ENCODE peak calls at places on chromosome 4, in eight cellular contexts. Y is heart right ventricle, E is H9, X is HL-60, T is nephron progenitor cell, M is progenitor cell of endocrine pancreas, P is tibial nerve, W is neural progenitor cell. I is an unnamed sample.

GRCh38 chr4:105560488-105560887 is 8.1 kb downstream of the ARHGEF38 start:
- DNase-seq in E (no peak), W (no peak), P (no peak), T (no peak), X (no peak), M (no peak), Y (no peak), I (no peak)

GRCh38 chr4:30610361-30610760 is 109.8 kb upstream of the PCDH7 start:
- DNase-seq in X (no peak), E (no peak), Y (no peak), P (no peak), W (no peak), M (no peak), T (no peak), I (no peak)

GRCh38 chr4:57926311-57926710 is 816.1 kb upstream of the IGFBP7 start:
- DNase-seq in T (no peak), M (no peak), P (no peak), W (no peak), X (no peak), E (no peak), Y (no peak), I (no peak)

GRCh38 chr4:55030606-55031005 is 94.8 kb downstream of the KDR start:
- DNase-seq in P (no peak), X (no peak), E (no peak), Y (no peak), M (no peak), W (peak; percentile 36), T (peak; percentile 14), I (no peak)

GRCh38 chr4:185689407-185689806 is 122.6 kb downstream of the SORBS2 start:
- DNase-seq in W (no peak), M (no peak), E (no peak), X (no peak), P (no peak), T (no peak), Y (no peak), I (no peak)

GRCh38 chr4:150743564-150744342 is 161.8 kb downstream of the MAB21L2 start:
- DNase-seq in Y (no peak), W (no peak), P (no peak), M (no peak), T (no peak), E (no peak), X (no peak), I (no peak)

GRCh38 chr4:14559641-14560040 is 442.6 kb upstream of the CPEB2 start:
- DNase-seq in E (no peak), X (no peak), T (no peak), Y (no peak), M (no peak), P (no peak), W (no peak), I (no peak)

GRCh38 chr4:4182835-4183568 is 43.7 kb downstream of the OTOP1 start:
- DNase-seq in E (peak; percentile 79), W (peak; percentile 80), X (no peak), T (peak; percentile 66), Y (no peak), M (peak; percentile 28), P (no peak), I (peak; percentile 62)

GRCh38 chr4:125837493-125838238 is 522.9 kb downstream of the FAT4 start:
- DNase-seq in Y (no peak), W (no peak), X (no peak), P (no peak), E (no peak), M (no peak), T (no peak), I (no peak)

GRCh38 chr4:156377036-156377700 is 423.5 kb upstream of the CTSO start:
- DNase-seq in Y (no peak), T (no peak), P (no peak), M (no peak), X (no peak), W (no peak), E (no peak), I (no peak)

GRCh38 chr4:53592686-53593641 is 1.7 kb upstream of the LNX1 start:
- DNase-seq in M (peak; percentile 43), Y (peak; percentile 48), P (no peak), T (peak; percentile 56), X (no peak), E (peak; percentile 87), W (peak; percentile 57), I (peak; percentile 60)

GRCh38 chr4:187393546-187394344 is 601.8 kb upstream of the ZFP42 start:
- DNase-seq in Y (no peak), P (no peak), M (no peak), W (no peak), T (no peak), E (no peak), X (no peak), I (no peak)

GRCh38 chr4:1539132-1539755 is 133.0 kb upstream of the NKX1-1 start:
- DNase-seq in X (no peak), W (no peak), P (no peak), Y (no peak), E (no peak), M (no peak), T (peak; percentile 1), I (no peak)

GRCh38 chr4:86927843-86928395 is 6.9 kb upstream of the AFF1 start:
- DNase-seq in X (peak; percentile 75), T (no peak), M (no peak), P (no peak), E (peak; percentile 3), W (no peak), Y (no peak), I (no peak)

GRCh38 chr4:7066006-7066405 is 1.9 kb downstream of the GRPEL1 start:
- DNase-seq in X (no peak), W (no peak), T (no peak), P (no peak), Y (no peak), E (no peak), M (no peak), I (no peak)

GRCh38 chr4:2393353-2394270 is 24.8 kb downstream of the ZFYVE28 start:
- DNase-seq in W (peak; percentile 79), E (peak; percentile 83), T (peak; percentile 74), X (no peak), M (no peak), Y (no peak), P (no peak), I (no peak)

GRCh38 chr4:82801910-82802521 is 3.4 kb upstream of the SCD5 start:
- DNase-seq in M (no peak), W (no peak), T (no peak), E (no peak), X (no peak), P (no peak), Y (no peak), I (no peak)

GRCh38 chr4:12053951-12054350 is 625.3 kb upstream of the HS3ST1 start:
- DNase-seq in M (no peak), W (no peak), X (no peak), T (no peak), P (no peak), E (no peak), Y (no peak), I (no peak)

GRCh38 chr4:136680271-136680670 is 852.0 kb downstream of the PCDH18 start:
- DNase-seq in Y (no peak), E (no peak), W (peak; percentile 6), M (no peak), X (no peak), P (no peak), T (no peak), I (no peak)

GRCh38 chr4:89307185-89307445 is 485 bp downstream of the GPRIN3 start:
- DNase-seq in E (no peak), W (no peak), Y (no peak), T (no peak), M (no peak), X (no peak), P (no peak), I (no peak)

GRCh38 chr4:89306486-89307184 is 965 bp downstream of the GPRIN3 start:
- DNase-seq in E (no peak), M (no peak), W (no peak), P (no peak), Y (no peak), T (no peak), X (no peak), I (no peak)

GRCh38 chr4:89308161-89308500 is 531 bp upstream of the GPRIN3 start:
- DNase-seq in E (no peak), Y (no peak), P (no peak), T (no peak), W (no peak), M (no peak), X (no peak), I (no peak)

GRCh38 chr4:89305712-89306437 is 1.7 kb downstream of the GPRIN3 start:
- DNase-seq in E (no peak), P (no peak), W (no peak), T (no peak), M (no peak), Y (no peak), X (peak; percentile 65), I (no peak)

DNA sequence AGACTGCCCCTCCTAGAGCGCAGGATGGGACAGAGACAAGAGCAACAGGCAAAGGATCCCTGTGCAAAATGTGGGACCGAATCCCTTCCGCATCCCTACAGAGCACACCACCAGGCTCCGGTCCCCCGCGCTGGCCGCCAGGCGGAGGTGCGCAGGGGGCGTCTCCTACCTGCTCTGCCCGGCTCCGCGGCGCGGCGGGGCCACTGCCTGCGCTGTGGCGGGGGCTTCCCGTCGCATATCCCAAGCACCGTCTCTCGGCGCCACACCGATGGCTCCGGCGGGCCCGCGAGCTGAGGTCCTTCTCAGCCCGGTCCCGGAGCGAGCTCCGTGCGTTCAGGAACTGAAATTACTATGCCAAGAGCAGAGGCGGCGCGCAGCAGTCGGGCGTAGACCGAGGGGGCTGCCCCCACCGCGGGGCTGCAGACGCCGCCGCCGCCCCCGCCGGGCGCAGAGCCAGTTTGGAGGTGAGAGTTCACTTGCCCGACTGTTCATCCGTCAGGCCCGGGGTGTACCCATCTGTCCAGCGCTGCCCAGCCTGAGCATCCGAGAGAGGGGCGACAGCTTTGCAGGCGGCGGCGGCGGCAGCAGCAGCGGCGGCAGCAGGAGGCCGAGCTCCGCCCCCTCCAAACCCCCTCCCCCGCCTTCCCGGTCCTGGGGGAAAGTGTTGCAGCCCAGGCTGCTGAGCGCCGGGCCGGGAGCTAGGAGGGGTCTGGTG is at the start of gene GPRIN3:
- DNase-seq in P (peak; percentile 16), W (peak; percentile 75), T (peak; percentile 80), Y (peak; percentile 62), E (peak; percentile 79), X (no peak), M (peak; percentile 50), I (peak; percentile 57)
- TF ChIP-seq CTCF in P (no peak), W (peak; percentile 45), T (peak; percentile 24), Y (no peak), E (peak; percentile 64), X (no peak), M (peak; percentile 65), I (no peak)

GRCh38 chr4:144557404-144557803 is 88.6 kb upstream of the HHIP start:
- DNase-seq in T (no peak), Y (no peak), W (no peak), P (no peak), X (no peak), E (no peak), M (no peak), I (no peak)
- TF ChIP-seq CTCF in T (no peak), Y (no peak), W (no peak), P (no peak), X (no peak), E (no peak), M (no peak), I (no peak)

GRCh38 chr4:123784626-123785025 is 388.0 kb downstream of the SPRY1 start:
- DNase-seq in M (no peak), T (no peak), P (no peak), X (no peak), Y (no peak), W (no peak), E (no peak), I (no peak)
- TF ChIP-seq CTCF in M (no peak), T (no peak), P (no peak), X (no peak), Y (no peak), W (no peak), E (no peak), I (no peak)

GRCh38 chr4:159227378-159227777 is 124.5 kb downstream of the RAPGEF2 start:
- DNase-seq in P (no peak), X (no peak), W (no peak), E (no peak), Y (no peak), M (no peak), T (no peak), I (no peak)
- TF ChIP-seq CTCF in P (no peak), X (no peak), W (no peak), E (no peak), Y (no peak), M (no peak), T (no peak), I (no peak)

I was measured in endothelial cell.